ENCODE peak calls at places on chromosomes 4 and X, in five cellular contexts. M is H54, P is transverse colon, N is A549, H is upper lobe of left lung. Z is an unnamed sample.

GRCh38 chr4:22672519-22672918 is 20.2 kb upstream of the GBA3 start:
- DNase-seq in M (no peak), P (no peak), N (no peak), H (no peak), Z (no peak)

GRCh38 chr4:42627887-42628646 is 28.8 kb downstream of the ATP8A1 start:
- DNase-seq in M (no peak), P (peak), N (peak), H (no peak), Z (peak)

GRCh38 chr4:103032575-103032974 is 13.1 kb upstream of the SLC9B1 start:
- DNase-seq in M (no peak), P (peak), N (peak), H (peak), Z (peak)

GRCh38 chr4:184269879-184270430 is 52.3 kb upstream of the ENPP6 start:
- DNase-seq in M (no peak), P (no peak), N (no peak), H (no peak), Z (peak)

GRCh38 chr4:73902038-73902637 is 32.9 kb downstream of the CXCL1 start:
- DNase-seq in M (no peak), P (no peak), N (no peak), H (no peak), Z (no peak)

GRCh38 chr4:10697071-10697470 is 12.5 kb upstream of the CLNK start:
- DNase-seq in M (no peak), P (no peak), N (no peak), H (no peak), Z (no peak)

GRCh38 chrX:130330706-130331105 is 9.0 kb upstream of the SLC25A14 start:
- DNase-seq in M (peak), P (peak), N (peak), H (peak), Z (peak)

GRCh38 chrX:150293311-150294013 is 69.7 kb upstream of the MAMLD1 start:
- DNase-seq in M (no peak), P (no peak), N (no peak), H (no peak), Z (no peak)

GRCh38 chr4:47914926-47915237 is 499 bp upstream of the NFXL1 start:
- DNase-seq in M (no peak), P (no peak), N (no peak), H (no peak), Z (no peak)

GRCh38 chr4:47913328-47913727 is 1.1 kb downstream of the NFXL1 start:
- DNase-seq in M (no peak), P (no peak), N (no peak), H (no peak), Z (peak)

GRCh38 chr4:47915378-47915777 is 995 bp upstream of the NFXL1 start:
- DNase-seq in M (no peak), P (no peak), N (no peak), H (no peak), Z (no peak)

GRCh38 chr4:47913858-47914218 is 545 bp downstream of the NFXL1 start:
- DNase-seq in M (no peak), P (peak), N (peak), H (peak), Z (peak)

DNA sequence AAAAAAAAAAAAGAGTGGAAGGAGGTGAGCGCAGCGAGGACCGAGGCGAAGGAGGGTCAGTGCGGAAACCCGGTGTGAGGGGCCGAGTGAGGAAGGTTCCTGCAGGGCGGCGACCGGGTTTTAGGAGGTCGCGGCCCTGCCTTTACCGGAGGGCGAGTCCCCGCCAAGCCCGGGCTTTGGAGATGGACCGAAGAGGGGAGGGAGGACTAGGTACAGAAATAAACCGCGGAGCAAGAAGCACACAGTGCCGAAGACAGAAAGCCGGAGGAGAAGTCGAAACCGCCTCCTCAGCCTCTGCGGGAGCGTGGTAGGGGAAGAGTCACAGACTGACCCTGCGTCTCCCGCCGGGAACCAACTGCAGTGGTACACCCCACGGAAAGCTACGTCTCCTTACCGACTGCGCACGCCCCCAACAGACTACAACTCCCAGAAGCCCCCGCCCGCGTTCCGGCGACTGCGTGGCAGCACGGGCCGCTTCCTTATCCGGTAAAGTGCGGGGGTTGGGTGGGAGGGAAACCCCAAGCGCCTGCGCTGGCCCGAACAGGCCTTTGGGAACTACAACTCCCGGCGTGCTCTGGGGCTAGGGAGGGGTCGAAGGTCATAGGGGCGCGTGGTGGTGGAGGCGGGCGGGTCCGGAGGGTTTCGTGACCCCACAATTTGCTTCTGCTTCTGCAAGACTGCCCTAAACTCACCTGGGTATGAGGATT is at the start of gene NFXL1:
- DNase-seq in M (peak), P (peak), N (peak), H (peak), Z (peak)
- TF ChIP-seq POLR2A in M (peak), P (peak), N (peak), H (peak), Z (peak)

DNA sequence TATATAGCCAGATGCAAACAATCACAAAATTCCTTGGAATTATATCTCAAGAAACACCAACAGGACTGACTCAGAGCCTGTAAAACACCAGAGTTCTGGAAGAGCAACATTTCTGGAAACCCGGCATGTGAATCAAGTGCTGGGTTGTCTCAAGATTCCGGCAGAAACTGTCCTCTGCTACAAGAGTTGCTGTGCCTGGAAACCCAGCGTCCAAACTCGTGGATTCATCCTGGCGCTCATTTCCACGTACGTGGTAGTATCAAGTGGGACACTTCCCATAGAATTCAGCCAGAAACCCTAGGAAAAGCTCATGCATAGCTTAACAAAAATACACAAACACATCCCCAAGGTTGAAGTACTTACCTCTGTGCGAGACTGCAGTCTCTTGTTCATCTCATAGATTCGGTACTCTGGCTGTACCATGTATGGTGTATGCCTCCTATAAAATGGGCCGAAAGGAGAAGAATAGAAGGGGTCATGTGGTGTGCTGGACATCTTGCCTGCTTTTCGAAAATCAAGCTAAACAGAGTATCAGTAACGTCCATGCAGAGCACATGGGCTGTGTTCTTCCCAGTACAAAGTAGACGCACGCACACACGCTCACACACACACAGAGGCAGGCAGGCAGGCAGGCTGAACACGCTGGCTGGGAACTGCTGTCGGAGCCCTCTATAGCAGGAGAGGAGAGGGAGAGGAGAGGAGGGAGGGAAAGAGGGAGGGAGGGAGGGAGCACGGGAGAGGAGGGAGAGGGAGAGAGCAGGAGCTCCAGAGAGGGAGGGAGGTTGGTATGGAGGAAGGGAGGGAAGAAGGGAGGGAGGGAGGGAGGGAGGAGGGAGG is at the start of gene LDB2:
- DNase-seq in M (no peak), P (peak), N (no peak), H (no peak), Z (no peak)
- TF ChIP-seq POLR2A in M (no peak), P (no peak), N (no peak), H (no peak), Z (no peak)

GRCh38 chr4:185809517-185810071 is 2.4 kb downstream of the SORBS2 start:
- DNase-seq in M (no peak), P (no peak), N (no peak), H (no peak), Z (no peak)

GRCh38 chr4:185817403-185817818 is 5.4 kb upstream of the SORBS2 start:
- DNase-seq in M (no peak), P (peak), N (no peak), H (peak), Z (no peak)

GRCh38 chr4:185813133-185813532 is 1.1 kb upstream of the SORBS2 start:
- DNase-seq in M (no peak), P (no peak), N (no peak), H (no peak), Z (no peak)

GRCh38 chr4:185810746-185811508 is 1.1 kb downstream of the SORBS2 start:
- DNase-seq in M (no peak), P (no peak), N (no peak), H (no peak), Z (no peak)

GRCh38 chr4:185811509-185812364 is at the start of gene SORBS2:
- DNase-seq in M (no peak), P (peak), N (no peak), H (peak), Z (no peak)
- TF ChIP-seq POLR2A in M (no peak), P (peak), N (no peak), H (no peak), Z (no peak)

GRCh38 chr4:6782147-6782845 is at the start of gene KIAA0232:
- DNase-seq in M (peak), P (peak), N (peak), H (peak), Z (peak)

GRCh38 chr4:6785572-6785925 is 3.0 kb downstream of the KIAA0232 start:
- DNase-seq in M (no peak), P (no peak), N (no peak), H (no peak), Z (peak)

GRCh38 chr4:6782846-6783110 is 251 bp downstream of the KIAA0232 start:
- DNase-seq in M (no peak), P (no peak), N (no peak), H (no peak), Z (no peak)

GRCh38 chr4:6781561-6781960 is 966 bp upstream of the KIAA0232 start:
- DNase-seq in M (no peak), P (no peak), N (no peak), H (no peak), Z (no peak)

GRCh38 chr4:6783111-6783981 is 819 bp downstream of the KIAA0232 start:
- DNase-seq in M (peak), P (peak), N (peak), H (peak), Z (peak)
- TF ChIP-seq POLR2A in M (peak), P (peak), N (peak), H (peak), Z (peak)

DNA sequence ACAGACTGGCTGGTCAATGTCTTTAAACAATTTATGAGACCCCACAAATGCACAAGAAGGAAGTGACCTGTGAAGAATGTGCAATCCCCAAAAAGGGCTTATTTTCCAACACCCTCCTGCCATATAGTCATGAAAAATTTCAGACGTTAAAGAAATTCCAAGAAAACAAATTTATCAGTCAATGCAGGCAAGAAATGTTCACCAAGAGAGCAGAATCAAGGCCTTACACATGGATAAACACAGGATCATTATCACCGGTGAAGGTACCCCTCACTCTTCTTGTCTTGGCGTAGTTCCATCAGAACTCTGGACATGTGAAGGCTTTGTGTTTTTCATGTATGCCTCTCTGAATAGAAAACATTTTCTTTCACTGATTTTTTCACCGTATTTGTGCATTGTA is 186.7 kb upstream of the GALNTL6 start:
- DNase-seq in M (no peak), P (no peak), N (no peak), H (no peak), Z (peak)
- TF ChIP-seq POLR2A in M (no peak), P (no peak), N (no peak), H (no peak), Z (no peak)

GRCh38 chrX:12610079-12610478 is 181.1 kb upstream of the PRPS2 start:
- DNase-seq in M (peak), P (no peak), N (no peak), H (no peak), Z (no peak)
- TF ChIP-seq POLR2A in M (no peak), P (no peak), N (no peak), H (no peak), Z (no peak)

GRCh38 chrX:75155830-75156525 is at the start of gene ABCB7:
- DNase-seq in M (peak), P (peak), N (peak), H (peak), Z (peak)

GRCh38 chrX:75155454-75155829 is 641 bp downstream of the ABCB7 start:
- DNase-seq in M (no peak), P (no peak), N (peak), H (no peak), Z (peak)

GRCh38 chrX:75149654-75150053 is 6.4 kb downstream of the ABCB7 start:
- DNase-seq in M (no peak), P (no peak), N (no peak), H (no peak), Z (no peak)

GRCh38 chrX:75154871-75155270 is 1.2 kb downstream of the ABCB7 start:
- DNase-seq in M (no peak), P (no peak), N (no peak), H (no peak), Z (no peak)

GRCh38 chrX:75151828-75152592 is 4.1 kb downstream of the ABCB7 start:
- DNase-seq in M (no peak), P (no peak), N (no peak), H (no peak), Z (peak)
- TF ChIP-seq POLR2A in M (no peak), P (no peak), N (no peak), H (no peak), Z (no peak)

GRCh38 chrX:24693453-24694202 is at the start of gene POLA1:
- DNase-seq in M (peak), P (peak), N (peak), H (peak), Z (peak)
- TF ChIP-seq POLR2A in M (peak), P (no peak), N (peak), H (no peak), Z (peak)

GRCh38 chr4:108620101-108620932 is at the start of gene RPL34:
- DNase-seq in M (peak), P (peak), N (peak), H (peak), Z (peak)
- TF ChIP-seq POLR2A in M (peak), P (peak), N (peak), H (peak), Z (peak)